ENCODE peak calls at places on chromosomes 16 and 17, in four cellular contexts. Q is ascending aorta, L is NAMALWA, P is NCI-H748 treated with DMSO at 0.1 percent for 48 hours. S is an unnamed sample.

GRCh38 chr16:1152123-1152638 is 725 bp upstream of the CACNA1H start:
- DNase-seq in Q (no peak), L (no peak), P (no peak), S (no peak)

GRCh38 chr17:83101805-83102480 is 22.5 kb downstream of the METRNL start:
- DNase-seq in Q (no peak), L (no peak), P (no peak), S (no peak)

GRCh38 chr16:66273644-66274334 is 92.7 kb upstream of the CDH5 start:
- DNase-seq in Q (no peak), L (no peak), P (no peak), S (no peak)

GRCh38 chr16:10812352-10813122 is 6.1 kb downstream of the TVP23A start:
- DNase-seq in Q (no peak), L (peak; percentile 50), P (no peak), S (no peak)

GRCh38 chr17:75047398-75048098 is 523 bp downstream of the KCTD2 start:
- DNase-seq in Q (peak; percentile 69), L (peak; percentile 43), P (no peak), S (no peak)

GRCh38 chr17:62163847-62164246 is 98.8 kb upstream of the MED13 start:
- DNase-seq in Q (no peak), L (no peak), P (peak; percentile 5), S (no peak)

GRCh38 chr17:83189013-83189672 is 109.7 kb downstream of the METRNL start:
- DNase-seq in Q (peak; percentile 57), L (no peak), P (no peak), S (no peak)

GRCh38 chr17:33481652-33482051 is 188.6 kb upstream of the ASIC2 start:
- DNase-seq in Q (no peak), L (no peak), P (no peak), S (no peak)

GRCh38 chr17:72454342-72454741 is 333.5 kb downstream of the SOX9 start:
- DNase-seq in Q (no peak), L (no peak), P (no peak), S (no peak)

GRCh38 chr17:65231662-65232335 is 94.6 kb downstream of the RGS9 start:
- DNase-seq in Q (peak; percentile 70), L (peak; percentile 87), P (peak; percentile 34), S (peak; percentile 18)

GRCh38 chr17:79993390-79994221 is 42.1 kb downstream of the TBC1D16 start:
- DNase-seq in Q (peak; percentile 82), L (peak; percentile 83), P (no peak), S (no peak)

GRCh38 chr16:85136705-85137322 is 24.5 kb upstream of the CIBAR2 start:
- DNase-seq in Q (peak; percentile 77), L (peak; percentile 82), P (no peak), S (no peak)

GRCh38 chr17:1060991-1061390 is 64.1 kb downstream of the TIMM22 start:
- DNase-seq in Q (peak; percentile 81), L (no peak), P (no peak), S (no peak)

GRCh38 chr17:16215965-16216316 is 607 bp upstream of the NCOR1 start:
- DNase-seq in Q (no peak), L (peak; percentile 53), P (no peak), S (no peak)

S was measured in NCI-H2081 treated with DMSO at 0.1 percent for 48 hours.